ENCODE peak calls at places on chromosomes 6 and 20, in five cellular contexts. O, X, J, K and W are unnamed samples.

GRCh38 chr6:96724641-96725040 is 112.6 kb downstream of the GPR63 start:
- DNase-seq in J (no peak), K (no peak), X (no peak), O (no peak), W (no peak)

GRCh38 chr6:19802656-19803055 is 34.5 kb upstream of the ID4 start:
- DNase-seq in J (no peak), K (no peak), X (no peak), O (no peak), W (no peak)

GRCh38 chr6:165987483-165988305 is 180.0 kb downstream of the TBXT start:
- DNase-seq in X (peak), K (peak), J (peak), O (peak), W (no peak)

GRCh38 chr6:42819803-42820508 is 38.1 kb downstream of the BICRAL start:
- DNase-seq in J (no peak), K (peak), O (no peak), X (no peak), W (no peak)

GRCh38 chr6:106613590-106613989 is 15.7 kb downstream of the RTN4IP1 start:
- DNase-seq in X (no peak), O (no peak), J (no peak), K (no peak), W (no peak)

GRCh38 chr6:41258196-41258493 is 28.3 kb downstream of the TREM1 start:
- DNase-seq in J (no peak), K (no peak), X (no peak), O (no peak), W (no peak)

GRCh38 chr6:15147827-15148226 is 98.0 kb upstream of the JARID2 start:
- DNase-seq in J (no peak), O (no peak), X (no peak), K (no peak), W (no peak)

GRCh38 chr20:2131366-2131765 is 29.7 kb downstream of the STK35 start:
- DNase-seq in J (no peak), K (peak), X (no peak), O (no peak), W (no peak)

GRCh38 chr6:41449399-41450245 is 96.6 kb upstream of the FOXP4 start:
- DNase-seq in K (peak), O (no peak), X (peak), J (peak), W (no peak)

GRCh38 chr20:50242863-50243609 is 52.4 kb downstream of the CEBPB start:
- DNase-seq in K (no peak), J (no peak), O (peak), X (no peak), W (no peak)

GRCh38 chr20:51679254-51679921 is 88.8 kb downstream of the ATP9A start:
- DNase-seq in K (no peak), X (no peak), O (no peak), J (no peak), W (no peak)

GRCh38 chr20:62711703-62712101 is 3.1 kb downstream of the NTSR1 start:
- DNase-seq in O (no peak), X (no peak), K (no peak), J (no peak), W (no peak)

GRCh38 chr20:20697325-20697845 is 15.1 kb downstream of the RALGAPA2 start:
- DNase-seq in J (no peak), O (no peak), X (no peak), K (no peak), W (no peak)

GRCh38 chr20:51573576-51574243 is 31.2 kb upstream of the NFATC2 start:
- DNase-seq in J (no peak), O (no peak), K (no peak), X (no peak), W (no peak)

GRCh38 chr6:79079425-79080130 is 1.5 kb upstream of the PHIP start:
- DNase-seq in X (no peak), O (no peak), K (peak), J (no peak), W (no peak)

GRCh38 chr6:160069050-160069454 is 52.6 kb upstream of the SLC22A1 start:
- DNase-seq in X (no peak), K (no peak), O (no peak), J (no peak), W (no peak)

GRCh38 chr6:159540152-159540551 is 152.9 kb downstream of the SOD2 start:
- DNase-seq in J (no peak), X (no peak), K (no peak), O (peak), W (no peak)

GRCh38 chr20:1935696-1936366 is 40.6 kb downstream of the SIRPA start:
- DNase-seq in J (no peak), O (no peak), X (peak), K (no peak), W (no peak)

GRCh38 chr20:60901831-60902230 is 350.2 kb upstream of the CDH4 start:
- DNase-seq in K (no peak), X (no peak), J (no peak), O (no peak), W (no peak)

GRCh38 chr6:129567374-129567773 is 142.6 kb downstream of the ARHGAP18 start:
- DNase-seq in X (no peak), O (no peak), K (peak), J (no peak), W (no peak)

GRCh38 chr6:74991573-74992332 is 214.1 kb downstream of the COL12A1 start:
- DNase-seq in K (peak), O (no peak), J (no peak), X (no peak), W (no peak)

GRCh38 chr6:84685983-84686584 is 78.3 kb downstream of the TBX18 start:
- DNase-seq in K (no peak), X (no peak), O (peak), J (no peak), W (no peak)

GRCh38 chr6:62086047-62086446 is 200.0 kb downstream of the KHDRBS2 start:
- DNase-seq in O (no peak), K (no peak), X (no peak), J (no peak), W (no peak)

DNA sequence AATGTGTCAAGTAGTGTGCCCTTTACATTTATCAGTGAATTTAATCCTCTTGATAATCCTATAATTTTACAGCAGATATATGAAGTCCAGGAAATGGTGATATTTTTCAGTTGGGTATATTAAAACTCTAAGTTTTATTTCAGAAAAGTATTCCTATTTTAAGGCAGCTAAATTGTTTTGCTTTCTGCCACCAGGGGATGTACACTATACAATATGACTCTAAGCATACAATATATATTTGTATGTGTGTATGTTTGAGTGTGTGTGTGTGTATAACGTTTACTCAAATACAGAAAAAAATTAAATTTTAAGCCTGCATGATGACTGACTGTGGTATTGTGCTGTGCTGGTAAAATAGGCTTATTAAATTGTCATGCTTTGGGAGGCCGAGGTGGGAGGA is 102.0 kb upstream of the RUNX2 start:
- DNase-seq in O (no peak), X (no peak), J (no peak), K (no peak), W (no peak)
- TF ChIP-seq CTCF in O (peak), X (no peak), J (no peak), K (no peak), W (no peak)

GRCh38 chr6:81589465-81590313 is 162.8 kb downstream of the TENT5A start:
- DNase-seq in K (no peak), J (no peak), O (no peak), X (no peak), W (no peak)
- TF ChIP-seq CTCF in K (no peak), J (no peak), O (no peak), X (no peak), W (no peak)

DNA sequence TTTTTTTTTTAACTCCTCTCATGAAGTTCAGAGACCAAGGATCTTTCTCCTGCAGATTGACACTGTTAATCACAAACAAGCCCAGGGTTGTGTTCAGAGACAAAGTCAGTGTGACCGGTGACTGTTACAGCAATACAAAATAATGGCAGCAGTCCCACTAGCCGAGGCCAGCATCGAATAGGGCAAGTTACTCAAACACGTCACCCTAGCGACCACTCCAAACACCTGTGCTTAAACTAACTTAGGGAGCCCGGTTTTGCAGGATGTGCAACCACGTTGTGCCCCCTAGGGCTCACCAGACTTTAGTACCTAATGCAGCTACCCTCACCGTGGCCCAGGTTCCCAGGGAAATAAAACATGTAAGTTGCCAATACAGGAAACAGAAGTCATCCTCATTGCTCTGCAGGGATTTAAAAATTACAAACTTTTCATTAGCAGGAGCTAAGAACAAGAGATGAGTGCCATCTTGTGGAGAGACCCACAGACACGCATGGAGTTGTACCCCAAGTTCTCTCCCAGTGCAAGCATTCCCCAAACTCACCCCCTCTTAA is 38.1 kb downstream of the FAM50B start:
- DNase-seq in K (peak), O (no peak), X (no peak), J (no peak), W (peak)
- TF ChIP-seq CTCF in K (peak), O (peak), X (peak), J (peak), W (peak)

GRCh38 chr20:18019068-18019467 is 38.6 kb downstream of the OVOL2 start:
- DNase-seq in K (peak), X (no peak), O (no peak), J (no peak), W (no peak)
- TF ChIP-seq CTCF in K (peak), X (no peak), O (peak), J (no peak), W (peak)